ENCODE peak calls at places on chromosomes 2 and 18, in seven cellular contexts. One of them, this sample, is unnamed. For H3K4me1, the result is how much of the 10 kb centered on the place peaks cover.

GRCh38 chr2:29213871-29214341 is 98.7 kb downstream of the CLIP4 start:
- DNase-seq in H1: peak
- DNase-seq in adrenal gland: no peak
- DNase-seq in right lobe of liver: no peak
- DNase-seq in stomach: no peak
- DNase-seq in GM12878: no peak
- DNase-seq in heart left ventricle: no peak
- DNase-seq in this sample: no peak

GRCh38 chr2:216877085-216877484 is 17.2 kb upstream of the TNP1 start:
- DNase-seq in adrenal gland: no peak
- DNase-seq in GM12878: no peak
- DNase-seq in H1: no peak
- DNase-seq in right lobe of liver: no peak
- DNase-seq in heart left ventricle: no peak
- DNase-seq in stomach: no peak
- DNase-seq in this sample: no peak

GRCh38 chr2:221506469-221506868 is 65.6 kb downstream of the EPHA4 start:
- DNase-seq in GM12878: no peak
- DNase-seq in heart left ventricle: no peak
- DNase-seq in adrenal gland: no peak
- DNase-seq in stomach: no peak
- DNase-seq in H1: no peak
- DNase-seq in right lobe of liver: no peak
- DNase-seq in this sample: no peak

GRCh38 chr2:70870790-70871189 is 35.2 kb upstream of the CD207 start:
- DNase-seq in H1: no peak
- DNase-seq in right lobe of liver: no peak
- DNase-seq in adrenal gland: no peak
- DNase-seq in heart left ventricle: no peak
- DNase-seq in stomach: no peak
- DNase-seq in GM12878: no peak
- DNase-seq in this sample: no peak

GRCh38 chr2:126754240-126755004 is 98.5 kb downstream of the GYPC start:
- DNase-seq in H1: peak
- DNase-seq in stomach: no peak
- DNase-seq in adrenal gland: no peak
- DNase-seq in right lobe of liver: no peak
- DNase-seq in heart left ventricle: no peak
- DNase-seq in GM12878: no peak
- DNase-seq in this sample: no peak

GRCh38 chr2:152304845-152305244 is 30.1 kb upstream of the FMNL2 start:
- DNase-seq in heart left ventricle: no peak
- DNase-seq in right lobe of liver: no peak
- DNase-seq in GM12878: no peak
- DNase-seq in H1: no peak
- DNase-seq in stomach: no peak
- DNase-seq in adrenal gland: no peak
- DNase-seq in this sample: no peak

GRCh38 chr2:120906914-120907313 is 171.2 kb downstream of the GLI2 start:
- DNase-seq in stomach: no peak
- DNase-seq in heart left ventricle: no peak
- DNase-seq in H1: no peak
- DNase-seq in GM12878: no peak
- DNase-seq in right lobe of liver: no peak
- DNase-seq in adrenal gland: no peak
- DNase-seq in this sample: no peak

GRCh38 chr2:23509071-23509470 is 124.1 kb downstream of the KLHL29 start:
- DNase-seq in stomach: no peak
- DNase-seq in H1: no peak
- DNase-seq in right lobe of liver: no peak
- DNase-seq in heart left ventricle: no peak
- DNase-seq in adrenal gland: no peak
- DNase-seq in GM12878: no peak
- DNase-seq in this sample: no peak

GRCh38 chr18:13022644-13023043 is 31.5 kb downstream of the CEP192 start:
- DNase-seq in adrenal gland: no peak
- DNase-seq in right lobe of liver: no peak
- DNase-seq in H1: no peak
- DNase-seq in GM12878: no peak
- DNase-seq in stomach: no peak
- DNase-seq in heart left ventricle: no peak
- DNase-seq in this sample: no peak

GRCh38 chr2:152466041-152466440 is 131.1 kb downstream of the FMNL2 start:
- DNase-seq in GM12878: peak
- DNase-seq in heart left ventricle: no peak
- DNase-seq in H1: no peak
- DNase-seq in adrenal gland: peak
- DNase-seq in stomach: no peak
- DNase-seq in right lobe of liver: peak
- DNase-seq in this sample: no peak

GRCh38 chr2:153873062-153874048 is 1.6 kb downstream of the GALNT13 start:
- DNase-seq in stomach: no peak
- DNase-seq in adrenal gland: no peak
- DNase-seq in H1: peak
- DNase-seq in right lobe of liver: no peak
- DNase-seq in heart left ventricle: no peak
- DNase-seq in GM12878: no peak
- DNase-seq in this sample: no peak

GRCh38 chr18:49631146-49631866 is 69.4 kb downstream of the LIPG start:
- DNase-seq in stomach: peak
- DNase-seq in heart left ventricle: no peak
- DNase-seq in adrenal gland: no peak
- DNase-seq in H1: no peak
- DNase-seq in right lobe of liver: peak
- DNase-seq in GM12878: no peak
- DNase-seq in this sample: no peak

GRCh38 chr2:74553892-74554820 is at the start of the genes DOK1 and LOXL3:
- DNase-seq in H1: peak
- DNase-seq in stomach: peak
- DNase-seq in adrenal gland: peak
- DNase-seq in heart left ventricle: peak
- DNase-seq in GM12878: no peak
- DNase-seq in right lobe of liver: peak
- DNase-seq in this sample: peak

GRCh38 chr2:9420495-9420894 is 2.8 kb downstream of the ITGB1BP1 start:
- DNase-seq in H1: no peak
- DNase-seq in stomach: no peak
- DNase-seq in GM12878: no peak
- DNase-seq in adrenal gland: no peak
- DNase-seq in right lobe of liver: no peak
- DNase-seq in heart left ventricle: no peak
- DNase-seq in this sample: no peak

GRCh38 chr2:9424447-9425164 is 1.2 kb downstream of the CPSF3 start:
- DNase-seq in heart left ventricle: no peak
- DNase-seq in H1: no peak
- DNase-seq in GM12878: no peak
- DNase-seq in stomach: no peak
- DNase-seq in right lobe of liver: no peak
- DNase-seq in adrenal gland: no peak
- DNase-seq in this sample: no peak

GRCh38 chr2:9423100-9423921 is at the start of the genes CPSF3 and ITGB1BP1:
- DNase-seq in adrenal gland: peak
- DNase-seq in right lobe of liver: peak
- DNase-seq in GM12878: peak
- DNase-seq in H1: peak
- DNase-seq in stomach: peak
- DNase-seq in heart left ventricle: peak
- DNase-seq in this sample: peak

GRCh38 chr2:9423922-9424272 is 443 bp downstream of the CPSF3 start:
- DNase-seq in right lobe of liver: no peak
- DNase-seq in H1: no peak
- DNase-seq in adrenal gland: no peak
- DNase-seq in stomach: no peak
- DNase-seq in GM12878: no peak
- DNase-seq in heart left ventricle: no peak
- DNase-seq in this sample: no peak

DNA sequence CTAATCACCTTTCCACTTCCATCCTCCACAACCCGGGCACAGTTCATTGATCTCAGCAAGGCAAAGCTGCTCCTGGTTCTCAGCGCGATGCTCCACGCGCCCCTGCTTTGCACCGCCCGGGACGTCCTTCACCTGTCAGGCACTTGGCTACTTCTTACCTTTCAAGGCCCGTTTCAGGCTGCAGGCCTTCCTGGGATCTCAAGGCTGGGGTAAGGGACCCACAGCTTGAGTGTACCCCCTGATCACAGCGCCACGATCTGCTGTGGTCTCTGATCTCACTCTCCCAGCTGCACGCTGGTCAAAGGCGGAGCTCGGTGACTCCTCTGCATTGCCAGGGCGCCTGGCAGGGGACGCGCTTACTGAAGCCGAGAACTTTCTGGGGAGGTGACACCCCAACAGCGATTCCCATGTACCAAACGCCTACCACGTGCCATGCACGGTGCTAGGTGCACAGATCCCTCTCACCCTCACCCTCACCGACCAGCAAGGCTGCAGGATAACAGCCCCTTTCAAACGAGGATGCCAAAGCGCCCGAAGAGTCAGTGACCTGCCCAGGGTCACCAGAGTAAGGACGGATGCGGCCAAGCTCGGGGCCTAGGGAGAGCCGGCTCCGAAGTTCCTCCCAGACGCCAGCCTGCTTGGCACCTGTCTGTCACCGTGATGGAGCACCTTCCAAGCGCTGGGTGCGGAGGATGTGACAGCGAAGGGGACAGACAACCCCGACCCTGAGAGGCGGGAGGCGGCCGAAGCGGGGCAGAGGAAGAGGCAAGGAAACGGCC is 818 bp downstream of the ITGB1BP1 start:
- DNase-seq in right lobe of liver: peak
- DNase-seq in H1: peak
- DNase-seq in heart left ventricle: peak
- DNase-seq in adrenal gland: peak
- DNase-seq in GM12878: no peak
- DNase-seq in stomach: peak
- DNase-seq in this sample: no peak
- TF ChIP-seq CTCF in right lobe of liver: no peak
- TF ChIP-seq CTCF in H1: no peak
- TF ChIP-seq CTCF in heart left ventricle: no peak
- TF ChIP-seq CTCF in adrenal gland: no peak
- TF ChIP-seq CTCF in GM12878: no peak
- TF ChIP-seq CTCF in stomach: no peak
- TF ChIP-seq CTCF in this sample: no peak

GRCh38 chr2:105294844-105295481 is 34.6 kb downstream of the TGFBRAP1 start:
- DNase-seq in H1: peak
- DNase-seq in right lobe of liver: no peak
- DNase-seq in adrenal gland: peak
- DNase-seq in heart left ventricle: peak
- DNase-seq in GM12878: no peak
- DNase-seq in stomach: peak
- DNase-seq in this sample: no peak

GRCh38 chr2:105291981-105292380 is 37.6 kb downstream of the TGFBRAP1 start:
- DNase-seq in stomach: no peak
- DNase-seq in GM12878: no peak
- DNase-seq in H1: no peak
- DNase-seq in adrenal gland: no peak
- DNase-seq in right lobe of liver: no peak
- DNase-seq in heart left ventricle: no peak
- DNase-seq in this sample: no peak

GRCh38 chr2:105290981-105291660 is 38.4 kb downstream of the TGFBRAP1 start:
- DNase-seq in stomach: no peak
- DNase-seq in adrenal gland: no peak
- DNase-seq in heart left ventricle: no peak
- DNase-seq in right lobe of liver: no peak
- DNase-seq in H1: no peak
- DNase-seq in GM12878: no peak
- DNase-seq in this sample: no peak

GRCh38 chr2:105296017-105296611 is 33.4 kb downstream of the TGFBRAP1 start:
- DNase-seq in stomach: peak
- DNase-seq in H1: no peak
- DNase-seq in right lobe of liver: no peak
- DNase-seq in adrenal gland: no peak
- DNase-seq in heart left ventricle: no peak
- DNase-seq in GM12878: no peak
- DNase-seq in this sample: no peak

GRCh38 chr2:105294046-105294445 is 35.5 kb downstream of the TGFBRAP1 start:
- DNase-seq in right lobe of liver: no peak
- DNase-seq in GM12878: no peak
- DNase-seq in adrenal gland: no peak
- DNase-seq in stomach: no peak
- DNase-seq in H1: no peak
- DNase-seq in heart left ventricle: no peak
- DNase-seq in this sample: no peak
- H3K4me1 ChIP-seq in right lobe of liver: under half
- H3K4me1 ChIP-seq in GM12878: under half
- H3K4me1 ChIP-seq in adrenal gland: under half
- H3K4me1 ChIP-seq in stomach: under half
- H3K4me1 ChIP-seq in H1: under half
- H3K4me1 ChIP-seq in heart left ventricle: under half
- H3K4me1 ChIP-seq in this sample: under half

DNA sequence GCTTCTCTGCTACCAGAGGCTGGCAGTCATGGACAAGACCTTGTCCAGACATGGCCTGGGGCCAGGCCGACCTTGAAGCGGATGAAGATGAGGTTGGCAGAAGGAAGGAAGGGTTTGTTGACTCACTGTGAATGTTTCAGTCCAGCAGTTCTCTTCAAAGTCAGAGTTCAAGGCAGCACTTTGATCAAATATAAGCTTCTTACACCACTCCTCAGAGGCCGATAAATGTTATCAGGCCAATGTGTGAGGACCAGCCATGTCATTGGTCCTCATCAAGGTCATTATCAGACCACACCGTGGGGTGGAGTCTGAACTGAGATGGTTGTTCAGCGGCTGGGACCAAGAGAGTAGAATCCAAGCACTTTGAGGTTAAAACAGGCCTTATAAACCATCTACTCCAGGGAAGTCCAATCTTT is 35.5 kb downstream of the QPCT start:
- DNase-seq in adrenal gland: peak
- DNase-seq in right lobe of liver: no peak
- DNase-seq in H1: no peak
- DNase-seq in heart left ventricle: no peak
- DNase-seq in stomach: no peak
- DNase-seq in GM12878: no peak
- DNase-seq in this sample: no peak
- TF ChIP-seq POLR2A in adrenal gland: no peak
- TF ChIP-seq POLR2A in right lobe of liver: no peak
- TF ChIP-seq POLR2A in H1: no peak
- TF ChIP-seq POLR2A in heart left ventricle: no peak
- TF ChIP-seq POLR2A in stomach: no peak
- TF ChIP-seq POLR2A in GM12878: no peak
- TF ChIP-seq POLR2A in this sample: no peak

DNA sequence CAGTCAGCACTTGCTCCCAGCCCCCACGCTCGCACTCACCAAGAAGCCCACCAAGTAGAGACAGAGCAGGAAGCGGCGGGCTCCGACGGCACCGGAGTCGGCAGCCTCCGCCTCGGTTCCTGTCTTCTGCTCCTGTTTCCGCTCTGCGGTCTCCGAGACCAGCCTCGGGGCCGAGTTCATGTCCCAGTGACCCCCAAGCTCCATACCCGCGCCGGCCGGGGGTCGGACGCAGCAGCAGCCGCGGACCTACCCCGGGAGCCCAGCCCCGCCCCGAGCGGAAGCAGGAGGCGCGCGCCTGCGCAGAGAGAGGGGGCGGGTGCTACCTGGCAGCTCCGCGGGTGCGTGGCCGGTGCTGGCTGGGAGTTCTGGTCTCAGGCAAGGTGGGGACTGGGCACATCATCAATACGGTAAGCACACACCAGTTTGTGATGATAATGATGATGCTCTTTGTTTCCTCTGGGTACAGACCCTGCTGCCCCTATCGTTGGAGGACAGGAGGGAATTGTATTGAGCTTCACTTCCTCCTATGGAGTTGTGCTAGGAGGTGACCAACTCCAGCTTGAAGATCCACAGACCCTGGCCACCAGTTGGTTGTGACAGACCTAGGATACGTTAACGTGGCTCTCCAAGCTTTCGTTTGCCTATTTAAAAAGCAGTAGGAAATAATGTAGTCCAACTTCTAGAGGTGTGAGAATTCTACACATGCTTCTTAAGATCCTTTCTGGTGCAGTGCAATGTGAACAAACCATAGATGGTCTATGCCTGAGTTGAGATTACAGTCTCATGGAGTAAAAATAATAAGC is 25.0 kb upstream of the TMEM182 start:
- DNase-seq in adrenal gland: peak
- DNase-seq in stomach: peak
- DNase-seq in GM12878: no peak
- DNase-seq in H1: peak
- DNase-seq in heart left ventricle: peak
- DNase-seq in right lobe of liver: peak
- DNase-seq in this sample: peak
- TF ChIP-seq CTCF in adrenal gland: no peak
- TF ChIP-seq CTCF in stomach: no peak
- TF ChIP-seq CTCF in GM12878: no peak
- TF ChIP-seq CTCF in H1: no peak
- TF ChIP-seq CTCF in heart left ventricle: no peak
- TF ChIP-seq CTCF in right lobe of liver: no peak
- TF ChIP-seq CTCF in this sample: no peak